ENCODE peak calls at places on chromosomes 1 and 21, in four cellular contexts. One of them, this sample, is unnamed.

GRCh38 chr1:20342294-20343148 is 51.8 kb downstream of the VWA5B1 start:
- DNase-seq in stimulated activated CD4-positive, alpha-beta T cell treated with anti-CD3 and anti-CD28 coated beads, Interleukin-1b, Interleukin-23, amount 100 ng/mL, for 24 hours: no peak
- DNase-seq in OCI-LY7: no peak
- DNase-seq in kidney glomerular epithelial cell: no peak
- DNase-seq in this sample: no peak

GRCh38 chr21:46097826-46098286 is at the start of gene COL6A2:
- DNase-seq in stimulated activated CD4-positive, alpha-beta T cell treated with anti-CD3 and anti-CD28 coated beads, Interleukin-1b, Interleukin-23, amount 100 ng/mL, for 24 hours: peak
- DNase-seq in OCI-LY7: no peak
- DNase-seq in kidney glomerular epithelial cell: no peak
- DNase-seq in this sample: no peak

GRCh38 chr1:224880593-224881307 is 48.7 kb upstream of the DNAH14 start:
- DNase-seq in stimulated activated CD4-positive, alpha-beta T cell treated with anti-CD3 and anti-CD28 coated beads, Interleukin-1b, Interleukin-23, amount 100 ng/mL, for 24 hours: no peak
- DNase-seq in OCI-LY7: no peak
- DNase-seq in kidney glomerular epithelial cell: no peak
- DNase-seq in this sample: no peak

GRCh38 chr1:39158330-39159086 is 46.0 kb upstream of the MACF1 start:
- DNase-seq in stimulated activated CD4-positive, alpha-beta T cell treated with anti-CD3 and anti-CD28 coated beads, Interleukin-1b, Interleukin-23, amount 100 ng/mL, for 24 hours: no peak
- DNase-seq in kidney glomerular epithelial cell: peak
- DNase-seq in OCI-LY7: no peak
- DNase-seq in this sample: no peak

GRCh38 chr1:15008783-15009709 is 144.5 kb upstream of the TMEM51 start:
- DNase-seq in kidney glomerular epithelial cell: no peak
- DNase-seq in OCI-LY7: no peak
- DNase-seq in stimulated activated CD4-positive, alpha-beta T cell treated with anti-CD3 and anti-CD28 coated beads, Interleukin-1b, Interleukin-23, amount 100 ng/mL, for 24 hours: no peak
- DNase-seq in this sample: no peak

GRCh38 chr21:35324372-35325220 is 275.5 kb upstream of the RUNX1 start:
- DNase-seq in kidney glomerular epithelial cell: peak
- DNase-seq in stimulated activated CD4-positive, alpha-beta T cell treated with anti-CD3 and anti-CD28 coated beads, Interleukin-1b, Interleukin-23, amount 100 ng/mL, for 24 hours: no peak
- DNase-seq in OCI-LY7: no peak
- DNase-seq in this sample: no peak

GRCh38 chr1:91864017-91864700 is 21.8 kb downstream of the TGFBR3 start:
- DNase-seq in stimulated activated CD4-positive, alpha-beta T cell treated with anti-CD3 and anti-CD28 coated beads, Interleukin-1b, Interleukin-23, amount 100 ng/mL, for 24 hours: no peak
- DNase-seq in kidney glomerular epithelial cell: no peak
- DNase-seq in OCI-LY7: no peak
- DNase-seq in this sample: peak

GRCh38 chr1:221923921-221924598 is 182.2 kb upstream of the DUSP10 start:
- DNase-seq in stimulated activated CD4-positive, alpha-beta T cell treated with anti-CD3 and anti-CD28 coated beads, Interleukin-1b, Interleukin-23, amount 100 ng/mL, for 24 hours: no peak
- DNase-seq in kidney glomerular epithelial cell: no peak
- DNase-seq in OCI-LY7: no peak
- DNase-seq in this sample: no peak

GRCh38 chr1:19086176-19086875 is 123.7 kb downstream of the UBR4 start:
- DNase-seq in stimulated activated CD4-positive, alpha-beta T cell treated with anti-CD3 and anti-CD28 coated beads, Interleukin-1b, Interleukin-23, amount 100 ng/mL, for 24 hours: no peak
- DNase-seq in OCI-LY7: no peak
- DNase-seq in kidney glomerular epithelial cell: no peak
- DNase-seq in this sample: no peak

GRCh38 chr21:33441489-33442477 is 38.0 kb downstream of the TMEM50B start:
- DNase-seq in kidney glomerular epithelial cell: peak
- DNase-seq in stimulated activated CD4-positive, alpha-beta T cell treated with anti-CD3 and anti-CD28 coated beads, Interleukin-1b, Interleukin-23, amount 100 ng/mL, for 24 hours: no peak
- DNase-seq in OCI-LY7: peak
- DNase-seq in this sample: no peak

GRCh38 chr1:13737388-13737787 is 37.4 kb downstream of the PRDM2 start:
- DNase-seq in kidney glomerular epithelial cell: peak
- DNase-seq in OCI-LY7: no peak
- DNase-seq in stimulated activated CD4-positive, alpha-beta T cell treated with anti-CD3 and anti-CD28 coated beads, Interleukin-1b, Interleukin-23, amount 100 ng/mL, for 24 hours: no peak
- DNase-seq in this sample: no peak

GRCh38 chr1:37763791-37764741 is 854 bp downstream of the EPHA10 start:
- DNase-seq in stimulated activated CD4-positive, alpha-beta T cell treated with anti-CD3 and anti-CD28 coated beads, Interleukin-1b, Interleukin-23, amount 100 ng/mL, for 24 hours: peak
- DNase-seq in kidney glomerular epithelial cell: peak
- DNase-seq in OCI-LY7: peak
- DNase-seq in this sample: peak

GRCh38 chr1:156060937-156061636 is at the start of gene RAB25:
- DNase-seq in kidney glomerular epithelial cell: no peak
- DNase-seq in OCI-LY7: no peak
- DNase-seq in stimulated activated CD4-positive, alpha-beta T cell treated with anti-CD3 and anti-CD28 coated beads, Interleukin-1b, Interleukin-23, amount 100 ng/mL, for 24 hours: no peak
- DNase-seq in this sample: no peak

GRCh38 chr1:183195146-183195571 is 9.1 kb downstream of the LAMC2 start:
- DNase-seq in stimulated activated CD4-positive, alpha-beta T cell treated with anti-CD3 and anti-CD28 coated beads, Interleukin-1b, Interleukin-23, amount 100 ng/mL, for 24 hours: no peak
- DNase-seq in kidney glomerular epithelial cell: no peak
- DNase-seq in OCI-LY7: no peak
- DNase-seq in this sample: no peak

GRCh38 chr1:22077728-22078127 is 25.2 kb downstream of the CDC42 start:
- DNase-seq in kidney glomerular epithelial cell: peak
- DNase-seq in OCI-LY7: no peak
- DNase-seq in stimulated activated CD4-positive, alpha-beta T cell treated with anti-CD3 and anti-CD28 coated beads, Interleukin-1b, Interleukin-23, amount 100 ng/mL, for 24 hours: no peak
- DNase-seq in this sample: no peak

This sample was measured in Kasumi-1.